ENCODE peak calls at places on chromosomes 2 and 18, in seven cellular contexts. F is epithelial cell of esophagus, W is brain microvascular endothelial cell, B is tibial artery, M is fibroblast of the aortic adventitia, Y is neural progenitor cell, A is astrocyte. U is an unnamed sample.

GRCh38 chr18:3790702-3791101 is 340.7 kb downstream of the TGIF1 start:
- DNase-seq in F (no peak), W (no peak), B (no peak), M (peak; percentile 53), Y (no peak), A (peak; percentile 94), U (peak; percentile 46)

GRCh38 chr18:51068111-51068510 is 38.1 kb downstream of the SMAD4 start:
- DNase-seq in F (peak; percentile 15), W (peak; percentile 47), B (no peak), M (peak; percentile 76), Y (no peak), A (peak; percentile 79), U (peak; percentile 39)

GRCh38 chr2:119178811-119179601 is 20.5 kb upstream of the C1QL2 start:
- DNase-seq in F (peak; percentile 58), W (no peak), B (no peak), M (peak; percentile 33), Y (no peak), A (no peak), U (no peak)

GRCh38 chr2:236638707-236639106 is 69.1 kb downstream of the ACKR3 start:
- DNase-seq in F (no peak), W (no peak), B (peak; percentile 53), M (no peak), Y (no peak), A (no peak), U (no peak)

GRCh38 chr2:213524164-213524563 is 239.9 kb downstream of the SPAG16 start:
- DNase-seq in F (no peak), W (no peak), B (no peak), M (no peak), Y (no peak), A (no peak), U (no peak)

GRCh38 chr18:21129586-21130216 is 18.1 kb upstream of the ROCK1 start:
- DNase-seq in F (no peak), W (peak; percentile 49), B (no peak), M (no peak), Y (no peak), A (peak; percentile 80), U (no peak)

GRCh38 chr2:16626497-16626896 is 39.1 kb downstream of the CYRIA start:
- DNase-seq in F (peak; percentile 17), W (peak; percentile 76), B (no peak), M (no peak), Y (no peak), A (peak; percentile 67), U (peak; percentile 32)

GRCh38 chr2:216545359-216545758 is 46.7 kb downstream of the RPL37A start:
- DNase-seq in F (no peak), W (no peak), B (no peak), M (peak; percentile 57), Y (no peak), A (peak; percentile 74), U (no peak)

GRCh38 chr2:217935901-217936684 is 66.7 kb downstream of the TNS1 start:
- DNase-seq in F (peak; percentile 20), W (no peak), B (no peak), M (peak; percentile 79), Y (no peak), A (peak; percentile 79), U (no peak)

GRCh38 chr2:101558740-101559508 is 84.0 kb upstream of the RFX8 start:
- DNase-seq in F (peak; percentile 12), W (peak; percentile 22), B (no peak), M (peak; percentile 80), Y (no peak), A (peak; percentile 70), U (no peak)

GRCh38 chr2:85380048-85380447 is 25.5 kb downstream of the ELMOD3 start:
- DNase-seq in F (no peak), W (no peak), B (no peak), M (no peak), Y (no peak), A (no peak), U (no peak)

GRCh38 chr2:10352361-10352760 is 49.7 kb downstream of the HPCAL1 start:
- DNase-seq in F (peak; percentile 17), W (no peak), B (no peak), M (no peak), Y (no peak), A (no peak), U (no peak)

GRCh38 chr2:113282747-113283533 is 4.2 kb upstream of the PAX8 start:
- DNase-seq in F (peak; percentile 50), W (no peak), B (peak; percentile 86), M (no peak), Y (peak; percentile 16), A (peak; percentile 25), U (no peak)

GRCh38 chr2:235070063-235070706 is 118.4 kb downstream of the SH3BP4 start:
- DNase-seq in F (no peak), W (no peak), B (no peak), M (peak; percentile 54), Y (peak; percentile 75), A (no peak), U (no peak)

GRCh38 chr2:28217042-28217740 is 175.5 kb upstream of the FOSL2 start:
- DNase-seq in F (no peak), W (no peak), B (no peak), M (no peak), Y (no peak), A (no peak), U (no peak)

GRCh38 chr2:63849381-63850203 is 7.9 kb downstream of the UGP2 start:
- DNase-seq in F (no peak), W (no peak), B (no peak), M (peak; percentile 53), Y (peak; percentile 64), A (peak; percentile 66), U (no peak)

GRCh38 chr2:163600801-163601200 is 135.0 kb downstream of the FIGN start:
- DNase-seq in F (no peak), W (no peak), B (no peak), M (no peak), Y (no peak), A (no peak), U (no peak)

GRCh38 chr2:85784474-85784986 is 30.7 kb downstream of the ATOH8 start:
- DNase-seq in F (no peak), W (no peak), B (no peak), M (no peak), Y (no peak), A (no peak), U (no peak)

GRCh38 chr2:122414911-122415310 is 659.5 kb downstream of the TSN start:
- DNase-seq in F (peak; percentile 81), W (no peak), B (no peak), M (no peak), Y (no peak), A (no peak), U (no peak)

GRCh38 chr2:132814651-132815050 is 144.6 kb upstream of the LYPD1 start:
- DNase-seq in F (no peak), W (no peak), B (no peak), M (no peak), Y (no peak), A (no peak), U (no peak)

GRCh38 chr2:74457549-74458131 is 598 bp upstream of the WBP1 start:
- DNase-seq in F (peak; percentile 57), W (no peak), B (peak; percentile 80), M (no peak), Y (peak; percentile 86), A (no peak), U (no peak)

GRCh38 chr2:46387886-46388515 is 90.8 kb downstream of the EPAS1 start:
- DNase-seq in F (no peak), W (no peak), B (no peak), M (no peak), Y (no peak), A (no peak), U (no peak)

GRCh38 chr18:3836937-3837336 is 387.0 kb downstream of the TGIF1 start:
- DNase-seq in F (no peak), W (no peak), B (no peak), M (peak; percentile 25), Y (no peak), A (no peak), U (no peak)

GRCh38 chr2:43220982-43221659 is 5.3 kb downstream of the ZFP36L2 start:
- DNase-seq in F (peak; percentile 61), W (peak; percentile 55), B (peak; percentile 77), M (peak; percentile 97), Y (peak; percentile 83), A (peak; percentile 94), U (peak; percentile 95)

DNA sequence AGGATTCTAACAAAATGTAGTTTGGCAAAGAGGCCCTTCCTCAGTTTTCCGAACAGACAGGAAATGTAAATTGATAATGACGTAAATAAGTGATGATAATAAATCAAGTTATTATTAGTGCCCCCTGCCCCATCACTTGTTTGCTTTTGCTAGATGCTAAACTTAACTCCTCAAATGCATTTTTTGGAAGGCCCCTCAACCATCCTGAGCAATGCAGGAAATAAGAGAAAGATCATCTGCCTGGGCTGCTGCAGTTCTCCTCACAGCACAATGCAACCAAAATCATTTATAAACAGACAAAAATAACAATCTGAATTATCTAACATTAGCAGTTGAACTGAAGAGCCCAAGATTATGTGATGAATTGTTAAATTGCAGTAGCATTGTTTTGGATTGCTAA is 62.6 kb upstream of the PSMD14 start:
- DNase-seq in F (no peak), W (no peak), B (no peak), M (no peak), Y (no peak), A (no peak), U (no peak)
- H3K4me3 ChIP-seq in F (peak overlapping the region; percentile 41), W (no peak overlapping the region), B (no peak overlapping the region), M (no peak overlapping the region), Y (peak overlapping the region; percentile 37), A (no peak overlapping the region), U (no peak overlapping the region)

DNA sequence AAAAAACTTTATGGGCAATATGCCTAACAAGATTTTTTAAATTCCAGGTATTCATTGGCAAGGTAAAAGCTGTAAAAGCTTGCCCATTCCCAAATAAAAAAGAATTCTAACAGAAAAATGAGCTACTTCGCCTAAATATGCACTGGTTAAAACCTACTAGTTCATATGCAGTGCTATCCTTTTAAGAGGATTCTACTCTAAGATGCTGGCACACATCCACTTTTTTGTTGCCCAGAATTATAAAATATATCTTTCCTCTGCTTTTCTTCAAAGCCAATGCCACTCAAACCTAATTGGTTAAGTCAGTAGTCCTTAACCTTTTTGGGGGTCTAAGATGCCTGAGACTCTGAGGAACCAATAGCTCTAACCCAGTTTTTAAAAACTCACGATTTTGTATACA is 3.2 kb downstream of the XPO1 start:
- DNase-seq in F (no peak), W (no peak), B (no peak), M (peak; percentile 17), Y (no peak), A (no peak), U (no peak)
- H3K4me3 ChIP-seq in F (peak overlapping the region; percentile 97), W (peak overlapping the region; percentile 60), B (peak overlapping the region; percentile 97), M (peak overlapping the region; percentile 97), Y (peak overlapping the region; percentile 81), A (peak overlapping the region; percentile 89), U (peak overlapping the region; percentile 91)

GRCh38 chr2:231670892-231671616 is 37.3 kb upstream of the PTMA start:
- DNase-seq in F (no peak), W (no peak), B (no peak), M (no peak), Y (peak; percentile 65), A (no peak), U (no peak)
- H3K4me3 ChIP-seq in F (no peak overlapping the region), W (no peak overlapping the region), B (no peak overlapping the region), M (no peak overlapping the region), Y (no peak overlapping the region), A (no peak overlapping the region), U (no peak overlapping the region)

GRCh38 chr2:81327916-81328315 is 1023.4 kb upstream of the LRRTM1 start:
- DNase-seq in F (no peak), W (no peak), B (no peak), M (no peak), Y (no peak), A (no peak), U (no peak)

GRCh38 chr2:81334046-81334445 is 1029.5 kb upstream of the LRRTM1 start:
- DNase-seq in F (no peak), W (no peak), B (no peak), M (no peak), Y (no peak), A (no peak), U (no peak)

GRCh38 chr2:81324046-81324445 is 1019.5 kb upstream of the LRRTM1 start:
- DNase-seq in F (peak; percentile 21), W (no peak), B (no peak), M (no peak), Y (peak; percentile 62), A (no peak), U (no peak)

GRCh38 chr2:81328968-81329367 is 1024.4 kb upstream of the LRRTM1 start:
- DNase-seq in F (no peak), W (no peak), B (no peak), M (no peak), Y (no peak), A (no peak), U (no peak)
- H3K4me3 ChIP-seq in F (no peak overlapping the region), W (no peak overlapping the region), B (no peak overlapping the region), M (no peak overlapping the region), Y (no peak overlapping the region), A (no peak overlapping the region), U (no peak overlapping the region)